ENCODE peak calls at places on chromosomes 12 and 14, in seven cellular contexts. T, X, C, L, E, B and Z are unnamed samples.

GRCh38 chr14:100778951-100779690 is 46.8 kb upstream of the MEG3 start:
- DNase-seq in T (no peak), X (no peak), C (peak), L (no peak), E (no peak), B (no peak), Z (no peak)

GRCh38 chr14:38238881-38239280 is 17.0 kb downstream of the CLEC14A start:
- DNase-seq in T (no peak), X (no peak), C (no peak), L (no peak), E (no peak), B (no peak), Z (no peak)

GRCh38 chr12:78556651-78557050 is 307.9 kb upstream of the SYT1 start:
- DNase-seq in T (no peak), X (no peak), C (no peak), L (no peak), E (no peak), B (no peak), Z (no peak)

GRCh38 chr14:77641534-77642341 is 25.3 kb upstream of the SPTLC2 start:
- DNase-seq in T (peak), X (peak), C (peak), L (peak), E (peak), B (no peak), Z (peak)

GRCh38 chr14:68278568-68279436 is 459.2 kb downstream of the RAD51B start:
- DNase-seq in T (no peak), X (no peak), C (no peak), L (no peak), E (no peak), B (peak), Z (no peak)

GRCh38 chr12:111410229-111411186 is 4.8 kb downstream of the SH2B3 start:
- DNase-seq in T (no peak), X (no peak), C (no peak), L (peak), E (no peak), B (no peak), Z (no peak)

GRCh38 chr14:91254456-91254855 is 10.0 kb upstream of the GPR68 start:
- DNase-seq in T (no peak), X (no peak), C (no peak), L (peak), E (no peak), B (no peak), Z (no peak)

GRCh38 chr12:2693204-2693860 is 101.4 kb upstream of the FKBP4 start:
- DNase-seq in T (no peak), X (no peak), C (no peak), L (peak), E (no peak), B (no peak), Z (no peak)

GRCh38 chr12:120742207-120742536 is 16.5 kb downstream of the ACADS start:
- DNase-seq in T (peak), X (no peak), C (no peak), L (no peak), E (peak), B (no peak), Z (no peak)

GRCh38 chr14:71833476-71833875 is 98.8 kb upstream of the RGS6 start:
- DNase-seq in T (no peak), X (no peak), C (no peak), L (no peak), E (no peak), B (no peak), Z (no peak)

GRCh38 chr12:75196408-75196807 is 13.2 kb downstream of the KCNC2 start:
- DNase-seq in T (no peak), X (no peak), C (no peak), L (no peak), E (no peak), B (no peak), Z (no peak)

GRCh38 chr14:36857842-36858445 is 196.3 kb downstream of the PAX9 start:
- DNase-seq in T (no peak), X (no peak), C (no peak), L (no peak), E (no peak), B (no peak), Z (no peak)

GRCh38 chr12:50188875-50189575 is 21.9 kb upstream of the CERS5 start:
- DNase-seq in T (no peak), X (no peak), C (no peak), L (no peak), E (peak), B (no peak), Z (peak)

GRCh38 chr14:100641274-100641860 is 54.1 kb upstream of the BEGAIN start:
- DNase-seq in T (no peak), X (no peak), C (no peak), L (no peak), E (no peak), B (no peak), Z (no peak)

GRCh38 chr14:92630367-92630766 is 116.8 kb downstream of the RIN3 start:
- DNase-seq in T (no peak), X (no peak), C (no peak), L (no peak), E (no peak), B (no peak), Z (no peak)

GRCh38 chr12:73867147-73867546 is 670.5 kb upstream of the ATXN7L3B start:
- DNase-seq in T (no peak), X (no peak), C (no peak), L (no peak), E (no peak), B (no peak), Z (no peak)

GRCh38 chr14:90308561-90308960 is 23.2 kb downstream of the NRDE2 start:
- DNase-seq in T (no peak), X (no peak), C (no peak), L (no peak), E (no peak), B (no peak), Z (no peak)

GRCh38 chr14:56585461-56586084 is 6.0 kb downstream of the TMEM260 start:
- DNase-seq in T (no peak), X (no peak), C (no peak), L (no peak), E (no peak), B (no peak), Z (no peak)

GRCh38 chr14:70188608-70189540 is at the start of gene SLC8A3:
- DNase-seq in T (no peak), X (no peak), C (peak), L (no peak), E (peak), B (no peak), Z (no peak)

GRCh38 chr14:72736348-72736747 is 157.6 kb downstream of the DPF3 start:
- DNase-seq in T (no peak), X (no peak), C (peak), L (no peak), E (no peak), B (peak), Z (no peak)

GRCh38 chr12:109744991-109745942 is 31.6 kb downstream of the FAM222A start:
- DNase-seq in T (peak), X (peak), C (peak), L (peak), E (no peak), B (no peak), Z (no peak)

GRCh38 chr14:50830044-50830931 is 674 bp downstream of the NIN start:
- DNase-seq in T (peak), X (peak), C (peak), L (peak), E (peak), B (peak), Z (peak)

DNA sequence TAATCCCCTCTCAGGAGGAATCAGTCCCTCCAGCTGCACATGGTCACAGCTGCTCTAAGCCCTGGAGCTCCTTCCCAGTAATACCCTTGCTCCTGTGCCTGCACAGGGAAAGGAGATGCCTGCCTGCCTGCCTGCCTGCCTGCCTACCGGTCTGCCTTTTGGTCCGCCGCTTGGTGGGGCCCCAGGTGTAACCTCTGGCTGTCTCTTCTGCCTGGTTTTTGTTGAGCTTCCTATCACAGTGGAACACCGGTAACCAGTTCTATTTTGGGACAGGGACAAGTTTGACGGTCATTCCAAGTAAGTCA is 99.8 kb downstream of the DAD1 start:
- DNase-seq in T (no peak), X (no peak), C (no peak), L (no peak), E (no peak), B (no peak), Z (no peak)
- TF ChIP-seq CTCF in T (no peak), X (no peak), C (no peak), L (no peak), E (no peak), B (no peak), Z (no peak)

DNA sequence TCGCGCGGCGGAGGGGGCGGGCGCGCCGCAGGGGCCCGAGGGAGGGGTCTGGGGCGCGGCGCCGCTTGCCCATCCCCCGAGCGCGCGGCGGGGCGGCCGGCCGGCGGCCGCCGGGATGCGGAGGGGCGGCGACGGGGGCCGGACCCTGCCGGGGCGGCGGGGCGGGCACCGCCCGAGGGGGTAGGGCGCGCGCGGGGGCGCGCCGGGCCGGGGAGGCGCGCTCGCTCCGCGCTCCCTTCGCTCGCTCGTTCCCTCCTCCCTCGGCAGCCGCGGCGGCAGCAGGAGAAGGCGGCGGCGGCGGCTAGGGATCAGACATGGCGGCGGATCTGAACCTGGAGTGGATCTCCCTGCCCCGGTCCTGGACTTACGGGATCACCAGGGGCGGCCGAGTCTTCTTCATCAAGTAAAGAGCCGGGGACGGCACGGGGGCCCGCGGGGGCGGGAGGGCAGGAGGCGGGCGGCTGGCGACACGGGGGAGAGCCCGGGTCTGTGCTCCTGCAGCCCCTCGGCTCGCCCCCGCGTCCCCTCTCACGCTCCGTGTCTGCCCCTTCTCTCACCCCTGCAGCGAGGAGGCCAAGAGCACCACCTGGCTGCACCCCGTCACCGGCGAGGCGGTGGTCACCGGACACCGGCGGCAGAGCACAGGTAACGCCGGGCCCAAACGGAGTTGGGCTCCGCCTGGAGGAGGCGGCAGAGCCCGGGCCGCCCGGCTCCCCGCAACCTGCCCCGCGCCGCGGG is at the start of gene PLEKHA5:
- DNase-seq in T (peak), X (peak), C (peak), L (peak), E (peak), B (peak), Z (peak)
- TF ChIP-seq POLR2A in T (no peak), X (no peak), C (no peak), L (no peak), E (no peak), B (peak), Z (no peak)

DNA sequence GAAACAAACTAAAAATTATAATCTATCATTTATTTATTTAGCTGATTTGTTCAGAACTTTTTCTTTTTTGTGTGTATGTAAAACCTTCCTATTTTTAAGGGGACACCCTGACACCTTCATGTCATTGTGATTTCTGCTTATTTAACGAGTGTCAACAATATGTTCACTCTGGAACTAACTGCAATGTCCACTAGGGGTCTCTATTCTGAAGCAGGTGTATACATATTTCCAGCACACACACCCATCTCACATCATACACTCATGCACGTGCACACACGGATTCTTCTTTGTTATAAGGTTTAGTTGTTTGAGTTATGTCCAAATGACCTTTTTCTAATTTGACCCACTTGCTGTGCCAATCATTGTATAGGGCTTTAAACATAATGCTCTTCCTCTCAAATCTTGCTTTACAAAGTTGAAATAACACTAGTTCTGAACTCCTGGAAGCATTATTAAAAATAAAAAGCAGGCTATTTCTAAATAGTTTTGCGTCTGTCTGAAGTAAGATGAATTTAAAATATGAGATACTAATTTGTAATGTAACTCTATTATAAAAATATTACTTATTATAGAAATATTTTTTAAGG is 15.5 kb downstream of the E2F7 start:
- DNase-seq in T (no peak), X (no peak), C (no peak), L (peak), E (no peak), B (peak), Z (no peak)
- TF ChIP-seq CTCF in T (peak), X (peak), C (peak), L (peak), E (peak), B (peak), Z (no peak)

GRCh38 chr12:121769831-121770301 is 23.6 kb downstream of the RHOF start:
- DNase-seq in T (no peak), X (no peak), C (no peak), L (peak), E (no peak), B (peak), Z (no peak)

GRCh38 chr12:121769297-121769830 is 24.1 kb downstream of the RHOF start:
- DNase-seq in T (no peak), X (no peak), C (no peak), L (no peak), E (no peak), B (no peak), Z (no peak)

GRCh38 chr12:121765573-121765972 is 27.9 kb downstream of the RHOF start:
- DNase-seq in T (no peak), X (peak), C (no peak), L (peak), E (no peak), B (no peak), Z (no peak)

GRCh38 chr12:121766290-121767039 is 27.0 kb downstream of the RHOF start:
- DNase-seq in T (no peak), X (no peak), C (no peak), L (peak), E (peak), B (no peak), Z (no peak)

GRCh38 chr12:121767525-121768016 is 25.9 kb downstream of the RHOF start:
- DNase-seq in T (no peak), X (peak), C (no peak), L (no peak), E (peak), B (no peak), Z (no peak)
- TF ChIP-seq POLR2A in T (no peak), X (no peak), C (no peak), L (no peak), E (no peak), B (no peak), Z (no peak)

GRCh38 chr12:41437578-41437977 is 249.5 kb downstream of the PDZRN4 start:
- DNase-seq in T (no peak), X (no peak), C (no peak), L (no peak), E (peak), B (no peak), Z (no peak)

GRCh38 chr12:41439858-41440257 is 251.7 kb downstream of the PDZRN4 start:
- DNase-seq in T (no peak), X (no peak), C (no peak), L (no peak), E (no peak), B (no peak), Z (no peak)

GRCh38 chr12:41441180-41441579 is 253.1 kb downstream of the PDZRN4 start:
- DNase-seq in T (no peak), X (no peak), C (no peak), L (no peak), E (no peak), B (no peak), Z (no peak)

GRCh38 chr12:41436076-41436475 is 248.0 kb downstream of the PDZRN4 start:
- DNase-seq in T (no peak), X (no peak), C (no peak), L (no peak), E (no peak), B (no peak), Z (no peak)

GRCh38 chr12:41439134-41439533 is 251.0 kb downstream of the PDZRN4 start:
- DNase-seq in T (no peak), X (no peak), C (no peak), L (no peak), E (no peak), B (no peak), Z (no peak)
- TF ChIP-seq CTCF in T (no peak), X (no peak), C (no peak), L (no peak), E (no peak), B (no peak), Z (no peak)

GRCh38 chr12:124716208-124717141 is 147.2 kb downstream of the SCARB1 start:
- DNase-seq in T (no peak), X (no peak), C (peak), L (no peak), E (no peak), B (no peak), Z (no peak)

GRCh38 chr12:124715121-124715990 is 147.9 kb upstream of the NCOR2 start:
- DNase-seq in T (no peak), X (no peak), C (peak), L (no peak), E (no peak), B (no peak), Z (no peak)

GRCh38 chr12:124709722-124710656 is 142.6 kb upstream of the NCOR2 start:
- DNase-seq in T (no peak), X (no peak), C (no peak), L (no peak), E (no peak), B (no peak), Z (no peak)

GRCh38 chr12:124713041-124713435 is 145.6 kb upstream of the NCOR2 start:
- DNase-seq in T (no peak), X (peak), C (peak), L (peak), E (peak), B (no peak), Z (peak)

GRCh38 chr12:124713436-124714082 is 146.1 kb upstream of the NCOR2 start:
- DNase-seq in T (no peak), X (peak), C (peak), L (peak), E (no peak), B (no peak), Z (peak)
- TF ChIP-seq POLR2A in T (no peak), X (peak), C (no peak), L (no peak), E (no peak), B (no peak), Z (no peak)

GRCh38 chr12:52310622-52311281 is 10.4 kb downstream of the KRT83 start:
- DNase-seq in T (no peak), X (no peak), C (no peak), L (no peak), E (no peak), B (no peak), Z (peak)

GRCh38 chr12:52300796-52301691 is 9.7 kb upstream of the KRT81 start:
- DNase-seq in T (no peak), X (no peak), C (no peak), L (no peak), E (no peak), B (no peak), Z (peak)

GRCh38 chr12:52307836-52308806 is 13.1 kb downstream of the KRT83 start:
- DNase-seq in T (no peak), X (no peak), C (peak), L (peak), E (peak), B (no peak), Z (peak)

GRCh38 chr12:52308807-52309425 is 12.3 kb downstream of the KRT83 start:
- DNase-seq in T (no peak), X (no peak), C (no peak), L (no peak), E (no peak), B (no peak), Z (no peak)

DNA sequence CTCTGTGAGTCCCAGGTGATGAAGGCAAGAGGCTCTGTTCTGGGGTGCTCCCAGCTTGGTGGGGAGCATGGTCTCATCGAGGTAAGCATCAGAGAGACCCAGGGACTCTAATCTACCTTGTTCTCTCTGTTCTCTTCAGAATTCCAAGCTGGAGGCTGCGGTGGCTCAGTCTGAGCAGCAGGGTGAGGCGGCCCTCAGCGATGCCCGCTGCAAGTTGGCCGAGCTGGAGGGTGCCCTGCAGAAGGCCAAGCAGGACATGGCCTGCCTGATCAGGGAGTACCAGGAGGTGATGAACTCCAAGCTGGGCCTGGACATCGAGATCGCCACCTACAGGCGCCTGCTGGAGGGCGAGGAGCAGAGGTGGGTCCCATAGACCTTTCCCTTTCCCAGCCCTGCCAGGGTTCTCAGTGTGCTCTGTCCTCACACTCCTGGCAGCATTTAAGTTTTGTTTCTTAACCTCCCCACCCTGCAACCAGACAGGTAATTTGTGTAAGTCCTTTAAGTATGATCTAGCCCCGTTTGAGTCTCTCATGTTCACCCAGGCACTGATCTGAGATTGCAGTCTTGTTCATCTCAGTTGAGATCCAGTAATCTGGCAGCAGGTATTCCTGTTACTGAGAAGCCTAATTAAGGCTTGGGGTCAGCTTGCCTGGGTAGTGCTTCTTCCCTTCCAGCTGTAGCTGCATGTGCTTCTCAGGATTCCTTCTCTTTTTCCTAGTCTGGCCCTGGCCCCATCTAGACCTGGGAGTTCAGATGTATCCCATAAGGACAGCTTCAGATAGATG is 14.8 kb upstream of the KRT81 start:
- DNase-seq in T (no peak), X (no peak), C (no peak), L (peak), E (no peak), B (no peak), Z (no peak)
- TF ChIP-seq CTCF in T (no peak), X (no peak), C (no peak), L (peak), E (no peak), B (peak), Z (no peak)

GRCh38 chr12:6451348-6452244 is at the start of gene TAPBPL:
- DNase-seq in T (peak), X (peak), C (peak), L (peak), E (peak), B (peak), Z (peak)

GRCh38 chr12:6450869-6451347 is 934 bp upstream of the TAPBPL start:
- DNase-seq in T (peak), X (no peak), C (no peak), L (no peak), E (peak), B (no peak), Z (no peak)

GRCh38 chr12:6452245-6452731 is 446 bp downstream of the TAPBPL start:
- DNase-seq in T (peak), X (peak), C (peak), L (no peak), E (peak), B (no peak), Z (peak)

GRCh38 chr12:6450091-6450868 is 1.6 kb upstream of the TAPBPL start:
- DNase-seq in T (no peak), X (no peak), C (no peak), L (no peak), E (no peak), B (no peak), Z (peak)

GRCh38 chr12:6452908-6453630 is 1.2 kb downstream of the TAPBPL start:
- DNase-seq in T (peak), X (no peak), C (peak), L (no peak), E (no peak), B (no peak), Z (no peak)
- TF ChIP-seq POLR2A in T (no peak), X (no peak), C (no peak), L (no peak), E (no peak), B (no peak), Z (no peak)

GRCh38 chr12:126139355-126139754 is 1074.1 kb downstream of the AACS start:
- DNase-seq in T (no peak), X (no peak), C (no peak), L (peak), E (no peak), B (no peak), Z (no peak)
- TF ChIP-seq CTCF in T (no peak), X (no peak), C (no peak), L (peak), E (no peak), B (no peak), Z (no peak)